ENCODE peak calls at places on chromosomes 11 and 22, in four cellular contexts. D is suprapubic skin, S is stomach, P is epithelial cell of esophagus. B is an unnamed sample.

GRCh38 chr22:39332441-39333064 is 13.1 kb upstream of the RPL3 start:
- DNase-seq in D (no peak), S (peak; percentile 63), P (no peak), B (no peak)

GRCh38 chr11:103228807-103229206 is 119.6 kb downstream of the DYNC2H1 start:
- DNase-seq in D (no peak), S (no peak), P (no peak), B (no peak)

GRCh38 chr11:86737223-86737622 is 63.1 kb upstream of the PRSS23 start:
- DNase-seq in D (no peak), S (no peak), P (no peak), B (no peak)

GRCh38 chr11:102757823-102758549 is 22.4 kb downstream of the MMP10 start:
- DNase-seq in D (no peak), S (no peak), P (peak; percentile 90), B (no peak)

GRCh38 chr11:35173011-35173511 is 34.1 kb downstream of the CD44 start:
- DNase-seq in D (no peak), S (peak; percentile 34), P (no peak), B (peak; percentile 15)

GRCh38 chr22:36660510-36660840 is 43.1 kb downstream of the CACNG2 start:
- DNase-seq in D (no peak), S (no peak), P (no peak), B (no peak)

GRCh38 chr11:66160709-66161108 is 90.6 kb downstream of the PACS1 start:
- DNase-seq in D (no peak), S (no peak), P (no peak), B (no peak)

GRCh38 chr22:43637267-43637666 is 174.8 kb downstream of the EFCAB6 start:
- DNase-seq in D (no peak), S (no peak), P (no peak), B (no peak)

GRCh38 chr11:91946397-91947090 is 278.1 kb upstream of the FAT3 start:
- DNase-seq in D (no peak), S (no peak), P (no peak), B (no peak)

GRCh38 chr11:134098566-134099184 is 29.8 kb downstream of the JAM3 start:
- DNase-seq in D (no peak), S (no peak), P (peak; percentile 20), B (no peak)

GRCh38 chr11:8584096-8584495 is 9.9 kb downstream of the STK33 start:
- DNase-seq in D (no peak), S (no peak), P (no peak), B (no peak)

GRCh38 chr11:2513441-2513840 is 68.6 kb downstream of the KCNQ1 start:
- DNase-seq in D (no peak), S (no peak), P (no peak), B (peak; percentile 3)

GRCh38 chr11:107493117-107493516 is 35.5 kb upstream of the CWF19L2 start:
- DNase-seq in D (no peak), S (no peak), P (peak; percentile 82), B (no peak)

GRCh38 chr22:23285734-23286133 is 105.4 kb downstream of the BCR start:
- DNase-seq in D (no peak), S (no peak), P (no peak), B (no peak)

GRCh38 chr11:79263001-79263400 is 177.8 kb downstream of the TENM4 start:
- DNase-seq in D (no peak), S (peak; percentile 30), P (no peak), B (no peak)

GRCh38 chr11:60985991-60986915 is 14.8 kb downstream of the CD6 start:
- DNase-seq in D (no peak), S (peak; percentile 76), P (peak; percentile 87), B (no peak)

GRCh38 chr11:27621440-27622161 is 78.7 kb downstream of the BDNF start:
- DNase-seq in D (no peak), S (no peak), P (no peak), B (no peak)

GRCh38 chr11:47052576-47052975 is 116.0 kb downstream of the CSTPP1 start:
- DNase-seq in D (no peak), S (no peak), P (no peak), B (no peak)

GRCh38 chr22:38202437-38203089 is 769 bp downstream of the MAFF start:
- DNase-seq in D (peak; percentile 97), S (peak; percentile 94), P (peak; percentile 84), B (peak; percentile 60)

GRCh38 chr22:37101311-37102063 is 8.0 kb downstream of the TMPRSS6 start:
- DNase-seq in D (no peak), S (peak; percentile 47), P (no peak), B (no peak)

GRCh38 chr11:71542856-71543743 is 5.1 kb upstream of the KRTAP5-9 start:
- DNase-seq in D (no peak), S (no peak), P (no peak), B (no peak)

GRCh38 chr11:1224109-1224485 is 1.2 kb downstream of the MUC5B start:
- DNase-seq in D (peak; percentile 75), S (no peak), P (no peak), B (no peak)

GRCh38 chr11:61058583-61059259 is 43.6 kb upstream of the CD5 start:
- DNase-seq in D (peak; percentile 35), S (no peak), P (no peak), B (no peak)

GRCh38 chr11:10770626-10771254 is 19.7 kb downstream of the CTR9 start:
- DNase-seq in D (no peak), S (peak; percentile 63), P (peak; percentile 51), B (no peak)

GRCh38 chr22:43754176-43754575 is 57.9 kb downstream of the EFCAB6 start:
- DNase-seq in D (no peak), S (no peak), P (no peak), B (no peak)

GRCh38 chr11:897226-898159 is 13.1 kb downstream of the CHID1 start:
- DNase-seq in D (no peak), S (no peak), P (no peak), B (no peak)

GRCh38 chr22:39151329-39151975 is 1.0 kb downstream of the CBX7 start:
- DNase-seq in D (no peak), S (no peak), P (no peak), B (no peak)

GRCh38 chr11:128911701-128912100 is 20.5 kb downstream of the KCNJ5 start:
- DNase-seq in D (no peak), S (no peak), P (no peak), B (no peak)

GRCh38 chr11:22466809-22467208 is 128.6 kb downstream of the SLC17A6 start:
- DNase-seq in D (no peak), S (no peak), P (peak; percentile 99), B (no peak)

GRCh38 chr11:47399860-47400812 is 8.3 kb upstream of the SLC39A13 start:
- DNase-seq in D (no peak), S (no peak), P (no peak), B (peak; percentile 85)

DNA sequence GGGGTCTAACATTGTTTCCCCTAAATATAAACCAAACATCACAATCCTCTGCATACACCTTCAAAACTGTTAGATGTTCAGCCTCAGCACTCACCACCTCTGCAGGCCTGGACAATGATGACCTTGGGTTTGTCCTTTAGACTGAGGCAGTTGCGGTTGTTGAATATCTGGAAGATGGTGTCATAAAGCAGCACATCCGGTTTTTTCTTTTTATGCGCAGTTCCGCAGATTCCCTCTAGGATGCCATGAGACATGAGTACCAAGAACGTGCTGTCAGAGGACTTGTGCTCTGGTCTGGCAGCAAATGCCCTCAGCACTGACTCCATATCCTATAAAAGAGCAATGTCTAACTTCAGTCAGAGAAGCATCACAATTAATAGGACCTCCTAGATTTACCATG is 22.8 kb downstream of the CASP5 start:
- DNase-seq in D (no peak), S (no peak), P (peak; percentile 6), B (no peak)
- TF ChIP-seq CTCF in D (no peak), S (no peak), P (no peak), B (no peak)

DNA sequence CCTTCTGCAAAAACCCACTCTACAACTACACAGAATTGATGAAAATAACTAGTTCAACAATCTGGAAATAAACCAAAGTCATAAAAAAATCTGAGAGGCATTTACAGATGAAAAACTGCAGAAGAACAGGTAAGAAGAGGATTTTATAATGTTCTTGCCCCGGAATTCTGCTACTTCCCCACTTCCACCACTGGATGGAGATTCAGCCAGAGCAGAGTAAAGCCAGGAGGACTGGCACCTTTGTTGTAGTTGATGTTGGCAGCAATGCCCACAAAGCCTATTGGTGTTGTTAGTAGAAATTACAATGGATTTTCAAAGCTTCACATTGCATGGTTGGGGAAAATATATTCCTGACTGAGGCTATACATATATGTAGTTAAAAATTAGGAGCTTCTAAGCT is 640.2 kb downstream of the LRRC4C start:
- DNase-seq in D (no peak), S (no peak), P (no peak), B (no peak)
- TF ChIP-seq CTCF in D (no peak), S (no peak), P (no peak), B (no peak)

GRCh38 chr22:41966225-41966606 is 3.0 kb upstream of the SEPTIN3 start:
- DNase-seq in D (no peak), S (no peak), P (no peak), B (no peak)

GRCh38 chr22:41969110-41969646 is at the start of gene SEPTIN3:
- DNase-seq in D (no peak), S (no peak), P (no peak), B (no peak)

GRCh38 chr22:41968601-41969000 is 642 bp upstream of the SEPTIN3 start:
- DNase-seq in D (no peak), S (no peak), P (peak; percentile 65), B (no peak)

GRCh38 chr22:41964106-41964494 is 5.1 kb upstream of the SEPTIN3 start:
- DNase-seq in D (no peak), S (no peak), P (no peak), B (no peak)

DNA sequence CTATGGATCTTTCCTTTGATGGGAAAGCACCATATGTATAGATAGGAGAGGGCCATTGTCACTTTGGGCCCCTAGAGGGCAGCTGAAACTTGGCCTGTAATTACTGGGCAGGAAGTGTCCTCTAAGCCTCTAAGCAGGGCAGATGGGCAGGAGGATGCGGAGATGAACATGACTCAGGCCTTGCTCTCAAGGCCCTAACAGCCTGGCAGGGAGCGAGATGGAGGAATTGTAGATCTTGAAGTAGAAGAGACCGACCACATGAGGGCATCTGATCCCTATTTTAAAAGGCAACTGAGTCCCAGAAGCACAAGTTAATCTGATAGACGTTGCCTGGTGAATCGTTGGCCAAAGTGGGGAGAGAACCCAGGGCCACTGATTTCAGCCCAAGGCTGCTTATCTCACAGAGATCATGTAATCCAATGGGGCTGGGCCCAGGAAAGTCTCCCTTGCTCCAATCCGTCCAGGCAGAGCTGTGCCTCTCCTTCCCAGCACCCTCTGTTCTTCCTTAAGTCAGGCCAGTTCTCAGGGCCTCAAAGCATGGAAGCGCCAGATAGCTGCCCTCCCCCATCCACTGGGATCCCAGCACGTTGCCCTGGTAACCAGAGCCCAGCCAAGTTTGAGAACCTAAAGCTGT is 2.5 kb upstream of the SEPTIN3 start:
- DNase-seq in D (no peak), S (peak; percentile 38), P (peak; percentile 86), B (peak; percentile 71)
- TF ChIP-seq CTCF in D (peak; percentile 31), S (no peak), P (peak; percentile 47), B (peak; percentile 20)

DNA sequence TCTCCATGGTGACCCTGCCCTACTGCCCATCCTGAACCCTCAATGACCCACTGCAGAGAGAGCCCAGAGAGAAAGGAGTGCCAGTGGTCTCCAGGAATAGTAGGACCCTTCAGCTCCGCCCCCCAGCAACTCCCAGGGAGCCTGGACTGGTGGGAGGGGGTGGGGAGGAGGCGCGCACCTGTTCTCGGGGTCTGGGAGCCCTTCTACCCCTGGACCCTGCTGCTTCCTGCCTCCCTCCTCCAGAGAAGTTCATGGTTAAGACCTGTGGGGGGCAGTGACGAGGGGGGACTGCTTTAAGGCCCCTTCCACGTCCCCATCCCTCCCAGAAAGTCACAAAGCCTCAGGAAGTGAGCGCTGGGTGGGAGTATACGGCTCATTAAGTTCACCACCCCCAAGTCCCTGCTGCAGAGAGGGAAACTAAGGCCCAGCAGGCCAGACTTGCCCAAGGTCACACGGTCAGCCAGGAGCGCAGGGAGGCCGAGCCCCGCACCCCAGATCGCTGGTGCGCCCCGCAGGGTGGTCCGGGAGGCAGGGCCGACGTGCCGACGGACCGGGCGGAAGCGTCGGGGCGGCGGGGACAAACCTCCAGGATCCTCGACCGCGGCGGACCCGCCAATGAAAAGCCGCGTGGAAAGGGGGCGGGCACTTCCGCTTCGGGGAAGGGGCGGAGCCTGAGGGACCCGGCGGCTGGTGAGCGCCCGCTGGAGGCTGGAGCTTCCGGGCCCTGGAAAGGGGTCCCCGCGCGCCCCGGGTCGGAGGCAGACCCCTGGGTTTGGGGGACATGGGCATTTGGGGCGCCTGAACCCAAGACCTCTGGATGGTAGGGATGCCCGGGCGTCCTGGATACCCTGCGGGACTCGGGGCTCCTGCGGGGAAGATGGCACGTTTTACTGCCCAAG is at the start of the genes NUDT22 and TRPT1:
- DNase-seq in D (peak; percentile 97), S (peak; percentile 95), P (peak; percentile 83), B (peak; percentile 95)
- TF ChIP-seq CTCF in D (no peak), S (no peak), P (peak; percentile 44), B (no peak)

B was measured in GM20000.